ENCODE peak calls at places on chromosomes 6 and 20, in ten cellular contexts. V is neural progenitor cell; B is lower lobe of right lung; U is pancreas; C is CD8-positive, alpha-beta T cell; K is PC-9; I is colonic mucosa; D is body of pancreas; T is hepatocyte; G is tibial artery. J is an unnamed sample. For H3K4me1, the result is how much of the 10 kb centered on the place peaks cover.

GRCh38 chr6:55474386-55474785 is 104.6 kb downstream of the HMGCLL1 start:
- DNase-seq in V (no peak), B (no peak), U (no peak), C (no peak), K (no peak), I (no peak), D (no peak), T (no peak), G (no peak), J (no peak)

GRCh38 chr6:11036977-11037430 is 7.1 kb downstream of the ELOVL2 start:
- DNase-seq in V (peak), B (no peak), U (no peak), C (no peak), K (no peak), I (no peak), D (no peak), T (no peak), G (no peak), J (no peak)

GRCh38 chr6:35599761-35600658 is 87.3 kb upstream of the TULP1 start:
- DNase-seq in V (no peak), B (no peak), U (no peak), C (no peak), K (no peak), I (no peak), D (no peak), T (no peak), G (no peak), J (no peak)

GRCh38 chr6:94988701-94989100 is 588.6 kb upstream of the MANEA start:
- DNase-seq in V (no peak), B (no peak), U (no peak), C (no peak), K (no peak), I (no peak), D (no peak), T (no peak), G (no peak), J (no peak)

GRCh38 chr6:10578718-10579117 is 57.6 kb downstream of the GCNT2 start:
- DNase-seq in V (no peak), B (no peak), U (no peak), C (no peak), K (no peak), I (no peak), D (no peak), T (no peak), G (no peak), J (no peak)

GRCh38 chr6:105402090-105402980 is 547 bp downstream of the PREP start:
- DNase-seq in V (peak), B (no peak), U (peak), C (no peak), K (no peak), I (peak), D (no peak), T (peak), G (peak), J (peak)

GRCh38 chr6:42046491-42047219 is 3.7 kb upstream of the TAF8 start:
- DNase-seq in V (no peak), B (no peak), U (no peak), C (no peak), K (no peak), I (no peak), D (no peak), T (peak), G (no peak), J (no peak)

GRCh38 chr20:32111763-32112162 is 2.2 kb downstream of the TM9SF4 start:
- DNase-seq in V (no peak), B (no peak), U (no peak), C (no peak), K (no peak), I (peak), D (no peak), T (no peak), G (peak), J (no peak)

GRCh38 chr6:68639826-68640505 is 4.9 kb downstream of the ADGRB3 start:
- DNase-seq in V (no peak), B (no peak), U (no peak), C (no peak), K (no peak), I (no peak), D (no peak), T (no peak), G (no peak), J (no peak)

GRCh38 chr6:98525860-98526259 is 308.5 kb upstream of the POU3F2 start:
- DNase-seq in V (peak), B (no peak), U (no peak), C (no peak), K (no peak), I (no peak), D (no peak), T (no peak), G (no peak), J (no peak)

GRCh38 chr6:5837323-5837722 is 169.4 kb downstream of the NRN1 start:
- DNase-seq in V (no peak), B (no peak), U (no peak), C (no peak), K (no peak), I (no peak), D (no peak), T (no peak), G (no peak), J (no peak)

GRCh38 chr20:42678895-42679294 is 510.8 kb downstream of the PTPRT start:
- DNase-seq in V (peak), B (no peak), U (peak), C (no peak), K (no peak), I (no peak), D (peak), T (peak), G (no peak), J (no peak)
- H3K4me3 ChIP-seq in V (no peak), B (no peak), U (no peak), C (no peak), K (no peak), I (no peak), D (no peak), T (no peak), G (no peak), J (no peak)

DNA sequence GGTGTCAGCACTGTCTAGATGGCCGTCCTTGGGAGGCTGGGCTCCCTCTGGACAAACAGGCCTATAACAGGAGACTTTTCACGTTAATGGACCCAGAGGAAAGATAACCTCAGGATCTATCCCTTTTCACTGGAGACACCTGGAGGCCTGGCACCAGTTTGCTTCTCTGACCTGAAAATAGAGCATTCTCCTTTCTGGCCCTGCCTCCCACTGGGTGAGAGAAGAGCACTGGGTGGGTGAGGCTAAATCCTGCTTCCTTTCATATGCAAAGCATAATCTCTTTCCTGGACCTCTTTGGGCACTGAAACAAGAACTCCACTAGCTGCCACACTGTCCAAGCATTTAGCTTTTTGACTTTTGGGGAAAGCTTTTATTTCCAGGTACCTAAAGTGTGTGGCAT is 78.3 kb downstream of the FOXO3 start:
- DNase-seq in V (peak), B (no peak), U (no peak), C (no peak), K (no peak), I (no peak), D (no peak), T (no peak), G (no peak), J (no peak)
- H3K4me1 ChIP-seq in V (under half), B (half or more), U (under half), C (under half), K (under half), I (under half), D (half or more), T (under half), G (under half), J (under half)

GRCh38 chr6:36873612-36874011 is 991 bp downstream of the PPIL1 start:
- DNase-seq in V (no peak), B (no peak), U (no peak), C (no peak), K (no peak), I (no peak), D (no peak), T (no peak), G (no peak), J (no peak)
- H3K4me3 ChIP-seq in V (peak), B (peak), U (no peak), C (peak), K (peak), I (peak), D (peak), T (peak), G (peak), J (peak)

GRCh38 chr20:50129662-50130345 is 16.9 kb upstream of the UBE2V1 start:
- DNase-seq in V (no peak), B (no peak), U (no peak), C (no peak), K (no peak), I (no peak), D (no peak), T (no peak), G (no peak), J (no peak)
- H3K4me1 ChIP-seq in V (under half), B (under half), U (under half), C (under half), K (under half), I (under half), D (under half), T (under half), G (under half), J (under half)

DNA sequence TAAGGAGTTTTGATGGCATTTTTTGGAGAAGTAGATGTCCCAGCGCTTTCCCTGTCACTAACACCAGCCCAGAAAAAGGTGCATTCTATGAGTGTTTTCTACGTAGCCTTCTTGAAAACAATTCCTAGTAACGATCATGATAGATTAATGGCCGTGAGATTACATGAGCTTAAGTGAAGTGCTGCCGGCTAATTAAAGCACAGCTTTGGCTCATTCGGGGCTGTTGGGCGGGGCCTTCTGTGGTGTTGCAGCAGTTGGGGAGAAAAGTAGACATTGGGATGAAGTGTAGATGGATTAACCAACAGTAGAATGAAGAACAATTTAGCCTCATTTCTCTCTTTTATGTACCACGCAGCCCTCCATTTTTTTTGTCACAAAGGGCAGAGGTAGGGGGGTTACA is 20.8 kb upstream of the TRAF3IP2 start:
- DNase-seq in V (peak), B (no peak), U (no peak), C (no peak), K (no peak), I (no peak), D (no peak), T (no peak), G (peak), J (no peak)
- H3K4me3 ChIP-seq in V (no peak), B (peak), U (no peak), C (no peak), K (no peak), I (no peak), D (no peak), T (no peak), G (peak), J (no peak)

GRCh38 chr6:118319890-118320289 is 228.2 kb upstream of the PLN start:
- DNase-seq in V (peak), B (no peak), U (no peak), C (no peak), K (no peak), I (no peak), D (no peak), T (no peak), G (no peak), J (no peak)
- H3K4me1 ChIP-seq in V (under half), B (under half), U (under half), C (under half), K (under half), I (under half), D (under half), T (under half), G (under half), J (under half)

J was measured in cardiac muscle cell.